ENCODE peak calls at places on chromosome 7, in four cellular contexts. Q, S, K and C are unnamed samples.

GRCh38 chr7:99195867-99196266 is 12.0 kb downstream of the KPNA7 start:
- DNase-seq in Q (no peak), S (no peak), K (no peak), C (no peak)

GRCh38 chr7:116949941-116950801 is 3.1 kb upstream of the ST7 start:
- DNase-seq in Q (no peak), S (no peak), K (no peak), C (no peak)

GRCh38 chr7:27303021-27303420 is 60.4 kb downstream of the EVX1 start:
- DNase-seq in Q (no peak), S (no peak), K (no peak), C (no peak)

GRCh38 chr7:117654780-117655179 is 175.0 kb downstream of the CFTR start:
- DNase-seq in Q (no peak), S (no peak), K (no peak), C (no peak)

GRCh38 chr7:79868010-79868409 is 266.6 kb upstream of the GNAI1 start:
- DNase-seq in Q (peak), S (no peak), K (no peak), C (no peak)

GRCh38 chr7:13933536-13933935 is 55.9 kb downstream of the ETV1 start:
- DNase-seq in Q (no peak), S (no peak), K (no peak), C (no peak)

GRCh38 chr7:6286486-6286885 is 14.1 kb upstream of the CYTH3 start:
- DNase-seq in Q (no peak), S (no peak), K (no peak), C (no peak)

GRCh38 chr7:37105119-37105518 is 343.5 kb downstream of the ELMO1 start:
- DNase-seq in Q (no peak), S (no peak), K (no peak), C (no peak)

GRCh38 chr7:81684513-81685262 is 85.2 kb downstream of the HGF start:
- DNase-seq in Q (peak), S (peak), K (peak), C (peak)

GRCh38 chr7:147586110-147586509 is 1004.5 kb upstream of the C7orf33 start:
- DNase-seq in Q (no peak), S (no peak), K (no peak), C (no peak)

GRCh38 chr7:32643194-32643593 is 147.9 kb downstream of the AVL9 start:
- DNase-seq in Q (no peak), S (no peak), K (no peak), C (no peak)

GRCh38 chr7:66507764-66508296 is 120.9 kb upstream of the KCTD7 start:
- DNase-seq in Q (no peak), S (no peak), K (no peak), C (no peak)

GRCh38 chr7:113087278-113087998 is 811 bp upstream of the GPR85 start:
- DNase-seq in Q (peak), S (no peak), K (peak), C (no peak)

GRCh38 chr7:16295558-16295957 is 125.8 kb downstream of the CRPPA start:
- DNase-seq in Q (no peak), S (no peak), K (no peak), C (no peak)

GRCh38 chr7:68858497-68858896 is 739.8 kb upstream of the AUTS2 start:
- DNase-seq in Q (no peak), S (no peak), K (peak), C (no peak)

GRCh38 chr7:5695709-5696345 is 85.6 kb downstream of the RNF216 start:
- DNase-seq in Q (no peak), S (peak), K (no peak), C (no peak)

GRCh38 chr7:112080441-112080840 is 125.8 kb downstream of the DOCK4 start:
- DNase-seq in Q (peak), S (no peak), K (no peak), C (no peak)

GRCh38 chr7:14748461-14748860 is 154.1 kb downstream of the DGKB start:
- DNase-seq in Q (no peak), S (no peak), K (no peak), C (no peak)

GRCh38 chr7:138755331-138755747 is 42.5 kb upstream of the TMEM213 start:
- DNase-seq in Q (no peak), S (no peak), K (peak), C (no peak)

GRCh38 chr7:138967159-138967558 is 14.0 kb downstream of the KIAA1549 start:
- DNase-seq in Q (no peak), S (no peak), K (no peak), C (no peak)

GRCh38 chr7:151483700-151483960 is 36.1 kb downstream of the RHEB start:
- DNase-seq in Q (no peak), S (no peak), K (no peak), C (no peak)

GRCh38 chr7:18866359-18867036 is 250.9 kb downstream of the TWIST1 start:
- DNase-seq in Q (peak), S (peak), K (no peak), C (no peak)

GRCh38 chr7:38834357-38834756 is 74.6 kb downstream of the VPS41 start:
- DNase-seq in Q (no peak), S (no peak), K (no peak), C (no peak)

GRCh38 chr7:93883078-93883916 is 7.3 kb downstream of the TFPI2 start:
- DNase-seq in Q (no peak), S (no peak), K (no peak), C (no peak)

GRCh38 chr7:31687024-31687423 is at the start of gene PPP1R17:
- DNase-seq in Q (no peak), S (no peak), K (peak), C (no peak)

GRCh38 chr7:139725843-139726484 is 51.8 kb downstream of the HIPK2 start:
- DNase-seq in Q (no peak), S (no peak), K (no peak), C (no peak)

GRCh38 chr7:138008588-138009349 is 6.9 kb upstream of the CREB3L2 start:
- DNase-seq in Q (peak), S (no peak), K (peak), C (no peak)

GRCh38 chr7:157538735-157539134 is 201.9 kb downstream of the DNAJB6 start:
- DNase-seq in Q (no peak), S (no peak), K (no peak), C (no peak)

GRCh38 chr7:17299477-17299991 is 1.1 kb downstream of the AHR start:
- DNase-seq in Q (peak), S (no peak), K (no peak), C (no peak)

GRCh38 chr7:12231097-12231496 is 20.0 kb downstream of the TMEM106B start:
- DNase-seq in Q (no peak), S (no peak), K (no peak), C (no peak)

GRCh38 chr7:78007231-78007630 is 208.7 kb downstream of the PHTF2 start:
- DNase-seq in Q (no peak), S (no peak), K (no peak), C (no peak)

GRCh38 chr7:74002474-74003017 is 25.4 kb upstream of the ELN start:
- DNase-seq in Q (peak), S (no peak), K (no peak), C (peak)

GRCh38 chr7:590731-591551 is 71.3 kb upstream of the PDGFA start:
- DNase-seq in Q (no peak), S (no peak), K (no peak), C (no peak)

GRCh38 chr7:106041140-106041717 is 70.9 kb downstream of the SYPL1 start:
- DNase-seq in Q (peak), S (no peak), K (peak), C (peak)

GRCh38 chr7:131501422-131501821 is 55.0 kb downstream of the PODXL start:
- DNase-seq in Q (no peak), S (no peak), K (no peak), C (no peak)

GRCh38 chr7:151790826-151791379 is 86.0 kb downstream of the PRKAG2 start:
- DNase-seq in Q (no peak), S (no peak), K (no peak), C (no peak)

GRCh38 chr7:21364838-21365267 is 63.0 kb upstream of the SP4 start:
- DNase-seq in Q (no peak), S (no peak), K (no peak), C (no peak)

GRCh38 chr7:20030915-20031362 is 186.2 kb downstream of the MACC1 start:
- DNase-seq in Q (no peak), S (no peak), K (no peak), C (no peak)

DNA sequence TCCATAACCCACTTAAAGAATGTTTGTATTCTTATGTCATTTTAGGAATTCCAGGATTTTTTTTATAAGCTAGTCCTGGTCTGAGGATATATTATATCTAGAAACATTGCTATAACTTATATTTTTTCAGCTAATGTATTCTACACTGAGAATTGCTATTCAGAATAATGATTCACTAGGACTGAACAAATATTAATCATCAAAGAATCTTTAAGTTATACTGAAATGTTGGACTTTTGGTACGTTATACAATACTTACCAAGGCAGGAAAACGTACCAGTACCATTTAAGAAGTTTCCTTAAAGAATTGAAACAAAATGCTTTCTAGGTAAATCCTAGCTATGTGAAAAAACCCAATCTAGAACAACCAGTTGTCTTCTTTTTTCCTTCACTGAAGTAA is 18.4 kb downstream of the PTTG1IP2 start:
- DNase-seq in Q (no peak), S (no peak), K (no peak), C (no peak)
- TF ChIP-seq EP300 in Q (no peak), S (no peak), K (no peak), C (no peak)

DNA sequence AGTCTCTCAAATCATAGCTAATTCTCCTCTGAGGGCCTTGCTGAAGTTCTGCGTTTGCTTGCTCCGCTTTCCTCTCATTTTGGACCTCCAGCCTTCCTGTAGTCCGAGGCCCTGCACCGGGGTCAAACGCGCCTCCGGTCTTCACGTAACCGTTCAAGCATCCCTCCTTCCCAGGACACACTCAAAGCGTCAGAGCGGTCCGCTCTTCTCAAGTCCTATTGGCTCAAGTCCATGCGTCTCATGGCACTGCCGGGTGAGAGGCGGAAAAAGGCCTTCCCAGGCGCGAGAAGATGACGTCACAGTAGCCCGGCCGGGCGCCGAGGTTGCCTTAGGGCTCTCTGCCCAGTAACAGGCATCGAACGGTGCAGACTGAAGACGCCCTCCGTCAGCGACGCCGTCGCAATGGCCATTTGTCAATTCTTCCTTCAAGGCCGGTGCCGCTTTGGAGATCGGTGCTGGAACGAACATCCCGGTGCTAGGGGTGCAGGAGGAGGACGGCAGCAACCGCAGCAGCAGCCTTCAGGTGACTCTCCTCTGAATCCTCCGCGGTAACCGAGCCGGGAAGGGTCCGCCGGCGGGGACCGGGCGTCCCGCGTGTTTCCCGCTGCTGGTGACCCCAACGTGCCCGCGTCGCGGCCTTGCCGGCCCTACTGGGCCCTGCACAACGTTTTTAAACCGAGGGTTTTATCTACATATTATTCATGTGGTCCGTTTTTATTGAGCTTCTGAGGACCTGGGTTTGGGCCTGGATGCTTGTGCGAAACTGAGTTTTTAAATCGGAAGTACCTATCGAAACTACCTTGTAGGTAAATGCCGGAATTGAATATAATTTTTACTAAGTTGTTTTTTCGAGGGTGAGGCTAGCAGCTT is at the start of gene NUP42:
- DNase-seq in Q (peak), S (peak), K (peak), C (peak)
- TF ChIP-seq EP300 in Q (no peak), S (peak), K (peak), C (peak)

DNA sequence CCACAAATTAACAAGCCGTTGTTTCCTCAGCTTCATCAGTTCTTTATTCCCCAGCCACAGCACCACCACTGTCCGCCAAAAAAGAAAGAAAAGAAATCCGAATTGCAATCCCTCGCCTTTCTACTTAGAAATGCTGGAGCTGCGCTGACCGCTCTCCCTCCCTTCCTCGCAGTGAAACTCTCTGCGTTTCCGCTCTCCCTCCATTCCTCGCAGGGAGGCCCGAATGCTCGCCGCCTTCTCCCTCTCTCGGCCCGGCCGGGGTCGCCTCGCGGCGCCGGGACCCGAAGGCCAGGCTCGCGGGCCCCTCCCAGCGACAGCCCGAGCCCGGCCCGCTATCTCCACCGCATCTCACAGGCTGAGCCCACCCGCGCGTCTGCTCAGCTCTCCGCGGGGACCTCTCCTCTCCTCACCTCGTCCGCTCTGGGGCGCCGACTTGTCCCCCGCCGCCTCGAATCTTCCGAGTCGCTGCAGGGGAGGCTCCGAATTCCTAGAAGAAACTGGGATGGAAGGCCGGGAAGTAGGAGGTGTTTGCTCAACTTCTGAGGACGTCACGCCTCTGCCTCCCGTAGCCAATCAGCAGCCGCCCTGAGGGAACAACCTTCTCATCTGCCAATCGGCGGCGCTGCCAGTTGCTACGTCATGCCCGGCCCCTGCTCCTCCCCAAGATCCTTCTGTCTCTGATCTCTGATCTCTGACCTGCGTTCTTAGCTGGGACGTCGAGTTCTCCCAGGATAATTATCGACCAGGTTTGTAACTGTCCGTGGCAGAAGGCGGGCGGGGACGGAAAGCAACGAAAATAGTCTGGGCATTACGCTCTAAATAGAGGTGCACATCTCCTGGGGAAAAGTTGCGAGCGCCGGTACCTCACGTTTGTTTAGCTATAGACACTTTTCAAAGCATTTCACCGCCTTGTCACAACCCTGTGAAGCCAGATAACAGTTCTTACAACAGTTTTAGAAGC is at the start of gene AASS:
- DNase-seq in Q (peak), S (peak), K (peak), C (peak)
- TF ChIP-seq EP300 in Q (no peak), S (peak), K (no peak), C (peak)

DNA sequence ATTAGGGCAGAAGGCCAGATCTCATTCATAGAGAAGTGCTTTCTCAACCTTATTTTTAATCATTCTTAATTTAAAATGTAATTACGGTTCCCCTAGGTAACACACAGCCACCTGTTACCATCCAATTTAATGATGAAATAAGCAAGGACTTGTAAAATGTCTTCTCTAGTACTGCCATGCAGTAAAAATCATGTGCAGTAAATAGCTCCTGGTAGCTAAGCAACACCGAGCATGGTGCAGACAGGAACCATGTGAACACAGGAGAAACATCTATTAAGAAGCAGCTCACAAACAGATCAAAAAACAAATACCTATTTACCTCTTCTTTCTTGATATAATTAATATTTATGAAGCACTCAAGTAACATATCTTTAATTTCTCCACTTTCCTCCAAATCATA is 15.1 kb downstream of the NCAPG2 start:
- DNase-seq in Q (no peak), S (no peak), K (no peak), C (no peak)
- TF ChIP-seq EP300 in Q (no peak), S (no peak), K (no peak), C (no peak)